ENCODE peak calls at places on chromosomes 7 and 10, in four cellular contexts. Z is A549, H is H9, X is GM23248. R is an unnamed sample.

GRCh38 chr10:12513775-12514663 is 164.7 kb downstream of the CAMK1D start:
- DNase-seq in Z (no peak), H (no peak), X (no peak), R (peak; percentile 62)

GRCh38 chr10:110562348-110562747 is 5.1 kb upstream of the SMC3 start:
- DNase-seq in Z (no peak), H (no peak), X (no peak), R (no peak)

GRCh38 chr7:127353897-127354296 is 38.6 kb downstream of the ZNF800 start:
- DNase-seq in Z (no peak), H (no peak), X (no peak), R (no peak)

GRCh38 chr7:140238778-140239652 is 62.2 kb upstream of the KDM7A start:
- DNase-seq in Z (no peak), H (no peak), X (no peak), R (no peak)

GRCh38 chr10:79944428-79945395 is 4.2 kb downstream of the SFTPD start:
- DNase-seq in Z (no peak), H (no peak), X (no peak), R (no peak)

GRCh38 chr10:119701861-119702260 is 24.0 kb upstream of the INPP5F start:
- DNase-seq in Z (no peak), H (no peak), X (peak; percentile 51), R (no peak)

GRCh38 chr10:804787-805634 is 115.5 kb upstream of the DIP2C start:
- DNase-seq in Z (no peak), H (peak; percentile 37), X (no peak), R (no peak)

GRCh38 chr10:46523881-46524470 is 32.5 kb downstream of the GPRIN2 start:
- DNase-seq in Z (peak; percentile 95), H (no peak), X (peak; percentile 98), R (no peak)

GRCh38 chr10:96765406-96766240 is 45.3 kb upstream of the PIK3AP1 start:
- DNase-seq in Z (peak; percentile 53), H (peak; percentile 40), X (peak; percentile 77), R (peak; percentile 40)

GRCh38 chr7:132609222-132609621 is 33.0 kb upstream of the PLXNA4 start:
- DNase-seq in Z (no peak), H (no peak), X (no peak), R (no peak)

GRCh38 chr10:122190553-122190952 is 80.5 kb upstream of the BTBD16 start:
- DNase-seq in Z (no peak), H (no peak), X (peak; percentile 17), R (no peak)
- H3K27ac ChIP-seq in Z (peak overlapping the region; percentile 10), H (no peak overlapping the region), X (no peak overlapping the region), R (no peak overlapping the region)

GRCh38 chr10:127925471-127926207 is 18.7 kb downstream of the PTPRE start:
- DNase-seq in Z (no peak), H (no peak), X (no peak), R (peak; percentile 42)
- H3K4me2 ChIP-seq in Z (no peak overlapping the region), H (no peak overlapping the region), X (no peak overlapping the region), R (no peak overlapping the region)

GRCh38 chr10:62373639-62373994 is 552 bp upstream of the ZNF365 start:
- DNase-seq in Z (no peak), H (no peak), X (no peak), R (no peak)

GRCh38 chr10:62376064-62377025 is 2.2 kb downstream of the ZNF365 start:
- DNase-seq in Z (no peak), H (no peak), X (no peak), R (no peak)

GRCh38 chr10:62373995-62374861 is at the start of gene ZNF365:
- DNase-seq in Z (peak; percentile 37), H (peak; percentile 56), X (peak; percentile 79), R (peak; percentile 67)

GRCh38 chr10:62377026-62377415 is 2.9 kb downstream of the ZNF365 start:
- DNase-seq in Z (no peak), H (no peak), X (no peak), R (no peak)

GRCh38 chr10:62374862-62375710 is 917 bp downstream of the ZNF365 start:
- DNase-seq in Z (no peak), H (no peak), X (peak; percentile 32), R (peak; percentile 3)
- H3K27ac ChIP-seq in Z (peak overlapping the region; percentile 88), H (no peak overlapping the region), X (no peak overlapping the region), R (no peak overlapping the region)

GRCh38 chr10:131453772-131454634 is 142.5 kb upstream of the TCERG1L start:
- DNase-seq in Z (no peak), H (peak; percentile 89), X (peak; percentile 60), R (peak; percentile 92)

GRCh38 chr10:131450220-131450765 is 138.8 kb upstream of the TCERG1L start:
- DNase-seq in Z (no peak), H (no peak), X (no peak), R (peak; percentile 16)

GRCh38 chr10:131452926-131453771 is 141.6 kb upstream of the TCERG1L start:
- DNase-seq in Z (no peak), H (peak; percentile 89), X (no peak), R (peak; percentile 89)

GRCh38 chr10:131448883-131449282 is 137.4 kb upstream of the TCERG1L start:
- DNase-seq in Z (no peak), H (no peak), X (no peak), R (no peak)

DNA sequence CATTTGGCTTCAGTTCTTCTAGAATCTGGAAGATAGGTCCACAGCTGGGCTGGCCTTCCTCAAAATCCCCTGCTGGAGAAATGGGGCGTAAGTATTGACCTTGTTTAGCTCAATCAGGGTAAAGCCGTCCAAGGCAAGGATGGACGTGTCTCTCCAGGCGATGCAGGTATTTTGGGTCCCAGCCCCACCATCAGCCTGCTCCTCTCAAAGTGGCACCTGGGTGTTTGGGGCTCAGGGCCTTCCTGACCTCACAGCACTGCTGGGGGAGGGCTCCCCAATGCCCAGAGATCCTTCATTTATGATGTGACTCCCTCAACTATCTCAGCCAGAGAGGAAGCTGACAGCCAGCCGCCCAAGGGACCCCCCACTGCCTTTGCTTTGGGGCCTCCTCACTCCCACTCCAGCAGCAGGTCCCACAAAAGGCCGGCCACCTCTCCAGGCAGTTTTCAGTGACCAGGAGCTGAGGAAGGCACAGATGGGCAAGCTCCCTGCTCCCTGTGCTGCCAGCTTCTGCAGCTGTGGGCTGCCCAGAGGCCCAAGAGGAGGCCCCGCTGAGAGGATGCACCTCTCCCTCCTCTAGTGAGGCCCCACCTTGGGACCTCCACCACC is 140.0 kb upstream of the TCERG1L start:
- DNase-seq in Z (no peak), H (no peak), X (no peak), R (no peak)
- H3K4me2 ChIP-seq in Z (no peak overlapping the region), H (no peak overlapping the region), X (no peak overlapping the region), R (no peak overlapping the region)

R was measured in mesendoderm.